ENCODE peak calls at places on chromosome 1, in seven cellular contexts. F is fibroblast of the aortic adventitia, H is ecto neural progenitor cell, D is hepatocyte, T is cerebellar cortex, U is H1, Z is AG04449. X is an unnamed sample.

GRCh38 chr1:233340031-233340555 is 12.6 kb downstream of the MAP3K21 start:
- DNase-seq in F (no peak), D (no peak), Z (no peak), H (no peak), T (no peak), U (no peak), X (no peak)

GRCh38 chr1:245411245-245411644 is 256.5 kb downstream of the KIF26B start:
- DNase-seq in U (no peak), F (no peak), T (no peak), D (peak), Z (no peak), H (no peak), X (no peak)

GRCh38 chr1:226268421-226269124 is 40.4 kb downstream of the LIN9 start:
- DNase-seq in H (no peak), U (no peak), T (no peak), Z (peak), F (peak), D (no peak), X (no peak)

GRCh38 chr1:248611883-248612282 is 14.4 kb upstream of the OR2T10 start:
- DNase-seq in D (no peak), U (no peak), F (no peak), T (no peak), Z (no peak), H (no peak), X (peak)

GRCh38 chr1:79380078-79380477 is 373.5 kb upstream of the ADGRL4 start:
- DNase-seq in U (no peak), Z (no peak), T (no peak), D (no peak), H (no peak), F (no peak), X (no peak)

GRCh38 chr1:210726621-210727020 is 397.9 kb downstream of the HHAT start:
- DNase-seq in D (peak), T (no peak), U (peak), Z (no peak), F (no peak), H (peak), X (peak)

GRCh38 chr1:119516680-119517079 is 9.7 kb downstream of the HSD3B1 start:
- DNase-seq in T (no peak), D (no peak), U (peak), H (no peak), Z (no peak), F (no peak), X (no peak)

GRCh38 chr1:56525463-56526155 is 53.8 kb downstream of the PLPP3 start:
- DNase-seq in H (no peak), D (no peak), Z (no peak), U (no peak), T (no peak), F (no peak), X (peak)

GRCh38 chr1:43549921-43550597 is 19.4 kb downstream of the PTPRF start:
- DNase-seq in H (peak), T (no peak), Z (no peak), U (peak), D (peak), F (no peak), X (peak)

GRCh38 chr1:108316545-108316944 is 72.7 kb upstream of the NBPF4 start:
- DNase-seq in T (peak), F (peak), U (no peak), Z (no peak), D (no peak), H (no peak), X (no peak)

GRCh38 chr1:112002525-112002924 is 13.1 kb upstream of the KCND3 start:
- DNase-seq in D (no peak), H (no peak), F (no peak), Z (no peak), T (no peak), U (no peak), X (no peak)

GRCh38 chr1:92310185-92310597 is 11.3 kb downstream of the RPAP2 start:
- DNase-seq in Z (no peak), H (no peak), U (no peak), D (peak), T (peak), F (peak), X (no peak)